ENCODE peak calls at places on chromosome 2, in seven cellular contexts. K, S, O, A, T, P and G are unnamed samples.

GRCh38 chr2:173898178-173898668 is 67.0 kb downstream of the SP3 start:
- DNase-seq in P (no peak), K (no peak), A (no peak), T (no peak), S (no peak), O (no peak), G (no peak)

GRCh38 chr2:233082222-233082933 is 22.2 kb downstream of the INPP5D start:
- DNase-seq in O (no peak), P (no peak), A (no peak), S (no peak), K (peak), T (no peak), G (no peak)

GRCh38 chr2:3672861-3673670 is 15.1 kb downstream of the ALLC start:
- DNase-seq in S (no peak), T (no peak), K (no peak), A (no peak), P (no peak), O (no peak), G (no peak)

GRCh38 chr2:127103243-127104165 is 3.5 kb downstream of the BIN1 start:
- DNase-seq in K (no peak), A (no peak), T (no peak), P (no peak), S (no peak), O (no peak), G (no peak)

GRCh38 chr2:127570282-127571250 is 35.1 kb downstream of the MYO7B start:
- DNase-seq in O (no peak), K (no peak), T (no peak), P (no peak), S (no peak), A (no peak), G (no peak)

GRCh38 chr2:84965192-84965516 is 5.8 kb upstream of the KCMF1 start:
- DNase-seq in K (no peak), O (no peak), T (no peak), A (no peak), P (no peak), S (no peak), G (no peak)

GRCh38 chr2:158297606-158298005 is 158.9 kb downstream of the CCDC148 start:
- DNase-seq in K (peak), O (no peak), S (no peak), P (no peak), T (no peak), A (no peak), G (no peak)

GRCh38 chr2:2147024-2147900 is 183.8 kb downstream of the MYT1L start:
- DNase-seq in A (no peak), T (no peak), O (no peak), P (no peak), S (no peak), K (no peak), G (peak)

GRCh38 chr2:219737270-219737691 is 109.9 kb downstream of the SLC4A3 start:
- DNase-seq in S (no peak), P (no peak), K (no peak), A (no peak), T (no peak), O (no peak), G (no peak)

GRCh38 chr2:142954488-142954887 is 77.0 kb downstream of the KYNU start:
- DNase-seq in O (no peak), T (no peak), K (no peak), P (no peak), A (no peak), S (no peak), G (no peak)

GRCh38 chr2:169815849-169816248 is 8.9 kb downstream of the METTL5 start:
- DNase-seq in O (no peak), A (no peak), S (no peak), K (no peak), P (no peak), T (no peak), G (no peak)

GRCh38 chr2:152307863-152308262 is 27.1 kb upstream of the FMNL2 start:
- DNase-seq in S (peak), O (no peak), T (no peak), A (no peak), P (no peak), K (no peak), G (no peak)

GRCh38 chr2:226124548-226125011 is 675.0 kb downstream of the IRS1 start:
- DNase-seq in A (no peak), P (no peak), O (no peak), K (peak), S (no peak), T (no peak), G (no peak)

GRCh38 chr2:181231151-181231550 is 226.0 kb upstream of the ITGA4 start:
- DNase-seq in P (no peak), O (no peak), A (no peak), T (no peak), S (no peak), K (no peak), G (no peak)

GRCh38 chr2:107336536-107336935 is 450.6 kb upstream of the ST6GAL2 start:
- DNase-seq in S (no peak), O (no peak), A (no peak), P (no peak), T (no peak), K (peak), G (no peak)

GRCh38 chr2:101349893-101350662 is 37.2 kb downstream of the CREG2 start:
- DNase-seq in K (no peak), S (no peak), O (no peak), P (no peak), A (no peak), T (no peak), G (no peak)